ENCODE peak calls at places on chromosomes 3 and 15, in five cellular contexts. G is astrocyte of the cerebellum, L is neural progenitor cell, H is uterus, X is A549. Q is an unnamed sample.

GRCh38 chr3:45677841-45678240 is 11.4 kb upstream of the SACM1L start:
- DNase-seq in G (no peak), L (no peak), H (no peak), X (no peak), Q (no peak)

GRCh38 chr3:129310111-129310601 is 31.5 kb downstream of the HMCES start:
- DNase-seq in G (no peak), L (no peak), H (no peak), X (no peak), Q (peak; percentile 69)

GRCh38 chr15:32657198-32657886 is 15.8 kb downstream of the SCG5 start:
- DNase-seq in G (no peak), L (no peak), H (no peak), X (no peak), Q (no peak)

GRCh38 chr3:89740881-89741177 is 633.4 kb downstream of the EPHA3 start:
- DNase-seq in G (no peak), L (no peak), H (no peak), X (no peak), Q (no peak)

GRCh38 chr3:32406481-32407408 is 15.1 kb downstream of the CMTM7 start:
- DNase-seq in G (no peak), L (no peak), H (no peak), X (no peak), Q (no peak)

GRCh38 chr3:109806929-109807328 is 469.6 kb upstream of the DPPA4 start:
- DNase-seq in G (no peak), L (no peak), H (no peak), X (peak; percentile 2), Q (no peak)

GRCh38 chr15:60781211-60781713 is 302.3 kb upstream of the ICE2 start:
- DNase-seq in G (no peak), L (no peak), H (no peak), X (no peak), Q (no peak)

GRCh38 chr3:169871129-169871886 is 1.6 kb upstream of the LRRC31 start:
- DNase-seq in G (no peak), L (no peak), H (no peak), X (no peak), Q (no peak)

GRCh38 chr3:14143826-14144225 is 19.0 kb downstream of the TMEM43 start:
- DNase-seq in G (peak; percentile 93), L (no peak), H (peak; percentile 79), X (peak; percentile 69), Q (peak; percentile 62)

GRCh38 chr3:142886938-142887337 is 1.9 kb downstream of the PCOLCE2 start:
- DNase-seq in G (peak; percentile 11), L (no peak), H (no peak), X (peak; percentile 18), Q (peak; percentile 50)

GRCh38 chr3:37441689-37442088 is 267.3 kb upstream of the LRRFIP2 start:
- DNase-seq in G (no peak), L (no peak), H (no peak), X (no peak), Q (no peak)

GRCh38 chr15:39948817-39949216 is 14.9 kb downstream of the EIF2AK4 start:
- DNase-seq in G (no peak), L (no peak), H (no peak), X (no peak), Q (no peak)

GRCh38 chr3:179146911-179147570 is 1.1 kb upstream of the PIK3CA start:
- DNase-seq in G (peak; percentile 51), L (peak; percentile 59), H (peak; percentile 34), X (peak; percentile 65), Q (peak; percentile 76)

GRCh38 chr3:81753416-81754014 is 7.9 kb downstream of the GBE1 start:
- DNase-seq in G (no peak), L (no peak), H (no peak), X (no peak), Q (no peak)

GRCh38 chr3:185896565-185896964 is 41.2 kb downstream of the TRA2B start:
- DNase-seq in G (no peak), L (no peak), H (no peak), X (no peak), Q (no peak)

GRCh38 chr3:63753567-63753966 is 65.5 kb upstream of the C3orf49 start:
- DNase-seq in G (peak; percentile 28), L (peak; percentile 28), H (no peak), X (no peak), Q (peak; percentile 62)

GRCh38 chr3:156615592-156616173 is 58.7 kb upstream of the TIPARP start:
- DNase-seq in G (peak; percentile 77), L (no peak), H (no peak), X (no peak), Q (no peak)

GRCh38 chr15:78951841-78952238 is 7.0 kb upstream of the CTSH start:
- DNase-seq in G (no peak), L (no peak), H (no peak), X (peak; percentile 58), Q (peak; percentile 64)

GRCh38 chr15:62454567-62455172 is 289.6 kb upstream of the C2CD4B start:
- DNase-seq in G (no peak), L (no peak), H (no peak), X (no peak), Q (no peak)

GRCh38 chr3:12730511-12731234 is 28.4 kb downstream of the TMEM40 start:
- DNase-seq in G (no peak), L (no peak), H (no peak), X (no peak), Q (no peak)

GRCh38 chr15:33086500-33087141 is 107.9 kb downstream of the FMN1 start:
- DNase-seq in G (peak; percentile 60), L (peak; percentile 59), H (no peak), X (peak; percentile 71), Q (peak; percentile 58)

GRCh38 chr3:190575441-190576190 is 61.7 kb downstream of the IL1RAP start:
- DNase-seq in G (no peak), L (no peak), H (no peak), X (no peak), Q (no peak)

GRCh38 chr3:45590256-45590655 is 4.3 kb upstream of the LIMD1 start:
- DNase-seq in G (no peak), L (no peak), H (no peak), X (no peak), Q (no peak)

GRCh38 chr3:120300971-120301370 is 15.9 kb upstream of the GPR156 start:
- DNase-seq in G (no peak), L (no peak), H (no peak), X (no peak), Q (no peak)

GRCh38 chr15:73809728-73810501 is 56.8 kb upstream of the INSYN1 start:
- DNase-seq in G (no peak), L (no peak), H (no peak), X (peak; percentile 21), Q (no peak)

GRCh38 chr15:65952425-65953053 is 83.2 kb downstream of the RAB11A start:
- DNase-seq in G (peak; percentile 73), L (peak; percentile 86), H (no peak), X (peak; percentile 58), Q (peak; percentile 74)

GRCh38 chr3:191388823-191389222 is 58.5 kb upstream of the UTS2B start:
- DNase-seq in G (no peak), L (no peak), H (no peak), X (no peak), Q (no peak)

GRCh38 chr15:91098451-91098850 is 1.6 kb upstream of the SV2B start:
- DNase-seq in G (no peak), L (no peak), H (no peak), X (no peak), Q (no peak)

GRCh38 chr15:59993950-59994401 is 10.1 kb upstream of the FOXB1 start:
- DNase-seq in G (no peak), L (peak; percentile 77), H (no peak), X (no peak), Q (no peak)

GRCh38 chr15:97728791-97729190 is 231.7 kb upstream of the ARRDC4 start:
- DNase-seq in G (no peak), L (peak; percentile 79), H (no peak), X (no peak), Q (no peak)

GRCh38 chr15:42920281-42921048 is at the start of gene TTBK2:
- DNase-seq in G (peak; percentile 97), L (peak; percentile 99), H (peak; percentile 99), X (peak; percentile 97), Q (peak; percentile 99)
- TF ChIP-seq CTCF in G (no peak), L (no peak), H (peak; percentile 13), X (no peak), Q (no peak)

GRCh38 chr3:79015854-79016253 is 751.9 kb downstream of the ROBO1 start:
- DNase-seq in G (no peak), L (no peak), H (no peak), X (no peak), Q (no peak)

GRCh38 chr3:79016587-79017380 is 751.0 kb downstream of the ROBO1 start:
- DNase-seq in G (no peak), L (no peak), H (no peak), X (no peak), Q (no peak)

GRCh38 chr3:79019924-79020173 is 747.9 kb downstream of the ROBO1 start:
- DNase-seq in G (no peak), L (no peak), H (no peak), X (no peak), Q (no peak)

GRCh38 chr3:79019137-79019923 is 748.5 kb downstream of the ROBO1 start:
- DNase-seq in G (peak; percentile 84), L (peak; percentile 90), H (peak; percentile 80), X (peak; percentile 92), Q (peak; percentile 90)

DNA sequence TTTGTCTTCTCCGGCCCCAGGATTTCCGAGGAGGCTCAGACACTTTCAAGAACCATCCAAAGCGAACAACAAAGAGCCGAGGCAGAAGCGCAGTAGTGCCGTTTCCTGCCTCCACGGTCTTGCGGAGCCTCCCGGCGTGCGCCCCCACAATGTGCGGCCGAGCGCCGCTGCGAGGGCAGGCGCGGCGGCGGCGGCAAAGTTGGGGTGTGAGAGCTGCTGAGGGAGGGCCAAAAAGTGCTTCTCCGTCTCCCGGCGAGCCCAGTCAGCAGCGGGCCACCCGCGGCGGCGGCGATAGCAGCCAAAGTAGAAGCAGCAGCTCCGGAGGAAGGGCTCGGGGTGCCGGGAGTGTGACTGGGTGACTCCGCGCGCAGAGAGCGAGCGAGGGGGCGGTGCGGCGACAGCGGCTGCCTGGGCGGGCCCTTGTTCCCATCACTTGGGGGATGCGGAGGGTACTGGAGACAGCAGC is 749.1 kb downstream of the ROBO1 start:
- DNase-seq in G (no peak), L (peak; percentile 77), H (peak; percentile 33), X (peak; percentile 52), Q (peak; percentile 70)
- TF ChIP-seq CTCF in G (peak; percentile 22), L (no peak), H (no peak), X (no peak), Q (peak; percentile 25)

DNA sequence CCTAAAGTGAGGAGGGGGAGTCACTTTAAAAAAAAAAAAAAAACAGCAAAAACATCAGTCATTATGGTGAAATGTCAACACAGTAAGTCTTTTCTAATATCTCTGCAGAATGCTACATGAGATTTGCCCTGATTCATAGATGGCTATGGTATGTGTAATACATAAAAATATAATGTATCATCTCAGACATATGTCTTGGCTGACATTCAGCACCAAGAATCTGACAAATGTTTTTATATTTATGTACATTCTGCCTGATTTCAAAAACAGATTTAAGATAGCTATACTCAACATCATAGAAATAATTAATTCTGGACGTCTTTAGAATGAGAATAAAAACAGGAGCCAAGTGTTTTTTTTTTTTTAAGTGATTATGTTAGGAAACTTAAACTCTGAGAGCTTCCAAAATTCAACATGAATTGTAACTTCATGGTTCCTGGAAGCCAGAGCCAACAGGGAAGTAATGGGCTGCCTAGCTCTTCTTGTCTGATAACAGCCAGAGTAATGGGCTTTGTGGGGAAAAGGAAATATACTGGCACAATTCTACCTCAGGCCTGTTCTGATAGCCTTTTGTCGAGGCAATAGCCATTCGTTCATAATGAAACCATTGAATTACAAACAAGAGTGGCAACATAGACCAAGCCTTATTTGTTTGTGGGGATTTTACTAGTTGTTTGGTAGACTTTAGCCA is 184.4 kb downstream of the VGLL4 start:
- DNase-seq in G (no peak), L (no peak), H (no peak), X (no peak), Q (no peak)
- TF ChIP-seq CTCF in G (no peak), L (no peak), H (no peak), X (no peak), Q (no peak)

GRCh38 chr3:152508705-152509104 is 240.0 kb downstream of the MBNL1 start:
- DNase-seq in G (no peak), L (no peak), H (no peak), X (peak; percentile 27), Q (peak; percentile 30)
- TF ChIP-seq CTCF in G (no peak), L (peak; percentile 41), H (peak; percentile 32), X (peak; percentile 24), Q (peak; percentile 48)

Q was measured in hepatocyte.